ENCODE peak calls at places on chromosomes 5 and 9, in four cellular contexts. One of them, this sample, is unnamed.

GRCh38 chr5:142601432-142601831 is 84.5 kb downstream of the FGF1 start:
- DNase-seq in posterior vena cava: no peak
- DNase-seq in tibial artery: no peak
- DNase-seq in activated naive CD4-positive, alpha-beta T cell treated with anti-CD3 and anti-CD28 coated beads for 36 hours: no peak
- DNase-seq in this sample: no peak

GRCh38 chr5:113090336-113091106 is 113.9 kb downstream of the DCP2 start:
- DNase-seq in posterior vena cava: no peak
- DNase-seq in tibial artery: no peak
- DNase-seq in activated naive CD4-positive, alpha-beta T cell treated with anti-CD3 and anti-CD28 coated beads for 36 hours: peak
- DNase-seq in this sample: no peak

GRCh38 chr9:81833563-81834345 is 94.5 kb upstream of the SPATA31D4 start:
- DNase-seq in posterior vena cava: no peak
- DNase-seq in tibial artery: no peak
- DNase-seq in activated naive CD4-positive, alpha-beta T cell treated with anti-CD3 and anti-CD28 coated beads for 36 hours: no peak
- DNase-seq in this sample: no peak

GRCh38 chr9:36029202-36029601 is 7.5 kb upstream of the RECK start:
- DNase-seq in posterior vena cava: no peak
- DNase-seq in tibial artery: no peak
- DNase-seq in activated naive CD4-positive, alpha-beta T cell treated with anti-CD3 and anti-CD28 coated beads for 36 hours: no peak
- DNase-seq in this sample: no peak

GRCh38 chr5:135706474-135706873 is 127.7 kb upstream of the CXCL14 start:
- DNase-seq in posterior vena cava: no peak
- DNase-seq in tibial artery: no peak
- DNase-seq in activated naive CD4-positive, alpha-beta T cell treated with anti-CD3 and anti-CD28 coated beads for 36 hours: no peak
- DNase-seq in this sample: no peak

GRCh38 chr5:72320022-72320898 is at the start of the genes MRPS27 and PTCD2:
- DNase-seq in posterior vena cava: peak
- DNase-seq in tibial artery: peak
- DNase-seq in activated naive CD4-positive, alpha-beta T cell treated with anti-CD3 and anti-CD28 coated beads for 36 hours: peak
- DNase-seq in this sample: peak

GRCh38 chr5:102152906-102153787 is 142.9 kb downstream of the SLCO4C1 start:
- DNase-seq in posterior vena cava: no peak
- DNase-seq in tibial artery: no peak
- DNase-seq in activated naive CD4-positive, alpha-beta T cell treated with anti-CD3 and anti-CD28 coated beads for 36 hours: no peak
- DNase-seq in this sample: peak

GRCh38 chr9:89594811-89595550 is 9.8 kb upstream of the GADD45G start:
- DNase-seq in posterior vena cava: peak
- DNase-seq in tibial artery: no peak
- DNase-seq in activated naive CD4-positive, alpha-beta T cell treated with anti-CD3 and anti-CD28 coated beads for 36 hours: no peak
- DNase-seq in this sample: no peak

GRCh38 chr5:35919191-35919590 is 19.2 kb downstream of the CAPSL start:
- DNase-seq in posterior vena cava: no peak
- DNase-seq in tibial artery: no peak
- DNase-seq in activated naive CD4-positive, alpha-beta T cell treated with anti-CD3 and anti-CD28 coated beads for 36 hours: peak
- DNase-seq in this sample: peak

GRCh38 chr9:22976454-22976853 is 529.8 kb downstream of the DMRTA1 start:
- DNase-seq in posterior vena cava: no peak
- DNase-seq in tibial artery: no peak
- DNase-seq in activated naive CD4-positive, alpha-beta T cell treated with anti-CD3 and anti-CD28 coated beads for 36 hours: no peak
- DNase-seq in this sample: peak

GRCh38 chr5:110896901-110897300 is 158.1 kb downstream of the SLC25A46 start:
- DNase-seq in posterior vena cava: no peak
- DNase-seq in tibial artery: no peak
- DNase-seq in activated naive CD4-positive, alpha-beta T cell treated with anti-CD3 and anti-CD28 coated beads for 36 hours: no peak
- DNase-seq in this sample: no peak

GRCh38 chr5:135153661-135154060 is 119.6 kb upstream of the PITX1 start:
- DNase-seq in posterior vena cava: no peak
- DNase-seq in tibial artery: no peak
- DNase-seq in activated naive CD4-positive, alpha-beta T cell treated with anti-CD3 and anti-CD28 coated beads for 36 hours: no peak
- DNase-seq in this sample: peak

GRCh38 chr9:137055385-137056364 is 1.8 kb upstream of the ENTPD2 start:
- DNase-seq in posterior vena cava: peak
- DNase-seq in tibial artery: peak
- DNase-seq in activated naive CD4-positive, alpha-beta T cell treated with anti-CD3 and anti-CD28 coated beads for 36 hours: no peak
- DNase-seq in this sample: no peak

GRCh38 chr5:139395844-139396640 is 1.1 kb upstream of the PROB1 start:
- DNase-seq in posterior vena cava: no peak
- DNase-seq in tibial artery: no peak
- DNase-seq in activated naive CD4-positive, alpha-beta T cell treated with anti-CD3 and anti-CD28 coated beads for 36 hours: no peak
- DNase-seq in this sample: no peak

GRCh38 chr5:159209438-159210305 is at the start of gene RNF145:
- DNase-seq in posterior vena cava: peak
- DNase-seq in tibial artery: peak
- DNase-seq in activated naive CD4-positive, alpha-beta T cell treated with anti-CD3 and anti-CD28 coated beads for 36 hours: peak
- DNase-seq in this sample: peak

GRCh38 chr9:34070601-34071340 is 22.1 kb upstream of the UBAP2 start:
- DNase-seq in posterior vena cava: no peak
- DNase-seq in tibial artery: no peak
- DNase-seq in activated naive CD4-positive, alpha-beta T cell treated with anti-CD3 and anti-CD28 coated beads for 36 hours: no peak
- DNase-seq in this sample: peak

GRCh38 chr9:21854594-21854993 is 52.2 kb downstream of the MTAP start:
- DNase-seq in posterior vena cava: no peak
- DNase-seq in tibial artery: no peak
- DNase-seq in activated naive CD4-positive, alpha-beta T cell treated with anti-CD3 and anti-CD28 coated beads for 36 hours: no peak
- DNase-seq in this sample: peak

GRCh38 chr9:134381671-134382505 is 55.6 kb downstream of the RXRA start:
- DNase-seq in posterior vena cava: no peak
- DNase-seq in tibial artery: no peak
- DNase-seq in activated naive CD4-positive, alpha-beta T cell treated with anti-CD3 and anti-CD28 coated beads for 36 hours: peak
- DNase-seq in this sample: no peak

GRCh38 chr9:19446361-19446861 is 37.6 kb downstream of the ACER2 start:
- DNase-seq in posterior vena cava: no peak
- DNase-seq in tibial artery: no peak
- DNase-seq in activated naive CD4-positive, alpha-beta T cell treated with anti-CD3 and anti-CD28 coated beads for 36 hours: no peak
- DNase-seq in this sample: no peak

GRCh38 chr5:15290953-15291352 is 209.0 kb upstream of the FBXL7 start:
- DNase-seq in posterior vena cava: no peak
- DNase-seq in tibial artery: no peak
- DNase-seq in activated naive CD4-positive, alpha-beta T cell treated with anti-CD3 and anti-CD28 coated beads for 36 hours: no peak
- DNase-seq in this sample: no peak

GRCh38 chr5:92652735-92653134 is 928.3 kb downstream of the NR2F1-AS1 start:
- DNase-seq in posterior vena cava: no peak
- DNase-seq in tibial artery: no peak
- DNase-seq in activated naive CD4-positive, alpha-beta T cell treated with anti-CD3 and anti-CD28 coated beads for 36 hours: no peak
- DNase-seq in this sample: no peak

GRCh38 chr9:91978739-91979414 is 28.8 kb upstream of the ROR2 start:
- DNase-seq in posterior vena cava: no peak
- DNase-seq in tibial artery: no peak
- DNase-seq in activated naive CD4-positive, alpha-beta T cell treated with anti-CD3 and anti-CD28 coated beads for 36 hours: no peak
- DNase-seq in this sample: peak

GRCh38 chr9:111601237-111602018 is 2.0 kb upstream of the PTGR1 start:
- DNase-seq in posterior vena cava: no peak
- DNase-seq in tibial artery: no peak
- DNase-seq in activated naive CD4-positive, alpha-beta T cell treated with anti-CD3 and anti-CD28 coated beads for 36 hours: no peak
- DNase-seq in this sample: peak

GRCh38 chr9:126207256-126207655 is 119.4 kb upstream of the MVB12B start:
- DNase-seq in posterior vena cava: no peak
- DNase-seq in tibial artery: no peak
- DNase-seq in activated naive CD4-positive, alpha-beta T cell treated with anti-CD3 and anti-CD28 coated beads for 36 hours: no peak
- DNase-seq in this sample: no peak

This sample was measured in epithelial cell of esophagus.